ENCODE peak calls at places on chromosomes 3 and 15, in four cellular contexts. Y, X, F and E are unnamed samples.

GRCh38 chr15:35000511-35000910 is 12.4 kb upstream of the ZNF770 start:
- DNase-seq in Y (peak), F (no peak), X (no peak), E (peak)

GRCh38 chr3:129701161-129701560 is 94.7 kb upstream of the PLXND1 start:
- DNase-seq in F (no peak), Y (no peak), X (peak), E (no peak)

GRCh38 chr3:101466465-101467309 is 46.3 kb downstream of the SENP7 start:
- DNase-seq in Y (no peak), F (peak), X (peak), E (no peak)

GRCh38 chr3:43254125-43254524 is 32.2 kb upstream of the SNRK start:
- DNase-seq in X (no peak), F (no peak), Y (no peak), E (no peak)

GRCh38 chr3:41000471-41000870 is 198.8 kb upstream of the CTNNB1 start:
- DNase-seq in X (no peak), Y (no peak), F (no peak), E (peak)

GRCh38 chr3:82157952-82158351 is 396.5 kb upstream of the GBE1 start:
- DNase-seq in F (no peak), Y (peak), X (no peak), E (peak)

GRCh38 chr3:23468203-23468602 is 265.1 kb downstream of the UBE2E2 start:
- DNase-seq in X (no peak), Y (no peak), F (no peak), E (no peak)

GRCh38 chr15:48242015-48242414 is 35.9 kb downstream of the SLC12A1 start:
- DNase-seq in F (no peak), X (no peak), Y (no peak), E (no peak)

GRCh38 chr3:16950282-16950681 is 65.5 kb downstream of the PLCL2 start:
- DNase-seq in Y (no peak), X (no peak), F (no peak), E (no peak)

GRCh38 chr3:134239538-134239937 is 11.1 kb downstream of the RYK start:
- DNase-seq in F (no peak), X (no peak), Y (no peak), E (peak)

GRCh38 chr15:98855815-98856539 is 151.6 kb downstream of the PGPEP1L start:
- DNase-seq in F (no peak), X (no peak), Y (no peak), E (no peak)

GRCh38 chr15:34986326-34987181 is 1.5 kb downstream of the ZNF770 start:
- DNase-seq in X (no peak), F (no peak), Y (no peak), E (no peak)

GRCh38 chr3:44501971-44502370 is 24.5 kb upstream of the ZNF445 start:
- DNase-seq in X (no peak), F (no peak), Y (peak), E (no peak)

GRCh38 chr15:25860885-25861866 is 2.0 kb downstream of the ATP10A start:
- DNase-seq in X (no peak), F (no peak), Y (no peak), E (no peak)

GRCh38 chr3:73592154-73592877 is 32.4 kb downstream of the PDZRN3 start:
- DNase-seq in Y (no peak), F (no peak), X (no peak), E (no peak)

GRCh38 chr3:146164071-146164470 is 3.1 kb upstream of the PLOD2 start:
- DNase-seq in X (no peak), Y (no peak), F (no peak), E (peak)

GRCh38 chr15:48939686-48940085 is 24.0 kb downstream of the SHC4 start:
- DNase-seq in X (no peak), Y (peak), F (peak), E (peak)

GRCh38 chr3:169071003-169071402 is 592.5 kb downstream of the MECOM start:
- DNase-seq in F (no peak), Y (no peak), X (no peak), E (no peak)

GRCh38 chr3:49607105-49607591 is 52.9 kb downstream of the BSN start:
- DNase-seq in Y (peak), X (no peak), F (no peak), E (peak)

GRCh38 chr15:36950371-36950770 is 150.0 kb downstream of the MEIS2 start:
- DNase-seq in F (no peak), X (no peak), Y (no peak), E (no peak)

GRCh38 chr3:127438951-127439350 is 151.1 kb upstream of the PRR20G start:
- DNase-seq in X (no peak), F (no peak), Y (no peak), E (no peak)

GRCh38 chr15:35728176-35728938 is 182.4 kb upstream of the DPH6 start:
- DNase-seq in F (no peak), X (no peak), Y (no peak), E (no peak)

GRCh38 chr15:40807028-40807887 is at the start of the genes DNAJC17 and ZFYVE19:
- DNase-seq in F (peak), X (peak), Y (peak), E (peak)
- TF ChIP-seq CTCF in F (no peak), X (no peak), Y (peak), E (no peak)

GRCh38 chr15:38862104-38862503 is 297.5 kb upstream of the RASGRP1 start:
- DNase-seq in F (no peak), Y (no peak), X (no peak), E (no peak)
- TF ChIP-seq CTCF in F (no peak), Y (no peak), X (no peak), E (no peak)

GRCh38 chr15:70516408-70517193 is 246.8 kb downstream of the UACA start:
- DNase-seq in F (no peak), Y (no peak), X (no peak), E (no peak)
- TF ChIP-seq CTCF in F (no peak), Y (peak), X (no peak), E (no peak)

DNA sequence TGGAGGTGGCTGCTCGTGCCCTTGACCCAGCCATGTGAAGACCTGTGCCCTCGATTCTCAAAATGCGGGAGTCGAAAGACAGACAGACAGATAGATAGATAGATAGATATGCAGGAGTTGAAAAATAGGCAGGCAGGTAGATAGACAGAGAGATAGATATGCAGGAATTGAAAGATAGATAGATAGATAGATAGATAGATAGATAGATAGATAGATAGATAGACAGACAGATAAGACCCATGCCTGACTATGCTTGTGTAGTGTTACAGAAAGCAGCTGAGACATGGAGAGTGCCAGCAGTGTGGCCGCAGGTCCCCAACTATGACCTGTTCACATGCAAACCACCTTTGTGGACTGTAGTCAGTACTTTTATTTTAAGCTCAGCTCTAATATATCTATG is 17.2 kb downstream of the GPD1L start:
- DNase-seq in F (no peak), Y (no peak), X (no peak), E (no peak)
- TF ChIP-seq CTCF in F (no peak), Y (no peak), X (no peak), E (no peak)

DNA sequence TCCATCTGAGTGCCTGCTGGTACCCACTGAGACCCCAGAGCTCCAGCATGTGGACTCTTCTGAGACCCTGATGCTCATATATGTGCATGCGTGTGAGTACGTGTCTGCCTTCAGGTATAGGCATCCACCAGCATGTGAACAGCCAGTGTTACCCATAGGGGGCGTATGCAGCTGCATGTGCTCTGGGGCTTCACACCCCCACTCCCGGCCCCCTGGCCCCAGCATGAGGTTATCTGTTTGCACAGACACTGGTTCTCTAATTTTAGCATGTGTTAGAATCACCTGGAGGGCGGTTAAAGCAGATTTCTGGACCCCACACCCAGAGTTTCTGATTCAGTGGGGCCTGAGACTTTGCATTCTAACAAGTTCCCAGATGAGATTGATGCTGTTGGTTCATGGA is 824 bp upstream of the CILP start:
- DNase-seq in Y (no peak), F (peak), X (peak), E (no peak)
- TF ChIP-seq CTCF in Y (peak), F (peak), X (peak), E (peak)

DNA sequence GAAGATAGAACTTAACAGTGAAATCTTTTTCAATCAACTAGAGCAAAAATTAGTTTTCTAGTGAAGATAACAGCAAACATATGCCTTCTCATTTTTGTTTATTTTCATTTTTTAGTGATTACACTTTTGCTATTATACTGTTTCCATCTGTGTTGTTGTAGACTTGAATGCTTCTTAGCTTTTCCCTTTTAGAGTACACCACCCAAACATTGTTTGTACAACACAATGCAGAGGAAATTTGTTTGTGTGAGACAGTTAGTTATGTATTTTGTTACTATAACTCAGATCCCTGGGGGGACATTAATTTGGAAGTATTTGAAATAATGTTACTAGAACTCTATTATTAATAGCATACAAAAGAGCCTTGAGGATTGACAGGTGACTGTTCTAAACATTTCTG is 62.9 kb downstream of the CRYBG3 start:
- DNase-seq in Y (no peak), X (no peak), F (no peak), E (no peak)
- TF ChIP-seq CTCF in Y (no peak), X (no peak), F (no peak), E (no peak)